ENCODE peak calls at places on chromosomes 16 and 17, in eight cellular contexts. One of them, this sample, is unnamed.

GRCh38 chr17:5929721-5930120 is 140.5 kb upstream of the WSCD1 start:
- DNase-seq in stimulated activated CD4-positive, alpha-beta T cell treated with anti-CD3 and anti-CD28 coated beads, Interleukin-2, amount 100 ng/mL, for 48 hours: no peak
- DNase-seq in naive B cell: no peak
- DNase-seq in activated CD4-positive, alpha-beta T cell treated with anti-CD3 and anti-CD28 coated beads, Interleukin-2, amount 10 ng/mL, durations not matched to agents 7 days and 5 days: no peak
- DNase-seq in HTR-8/SVneo: no peak
- DNase-seq in nucleus accumbens: no peak
- DNase-seq in neural progenitor cell: no peak
- DNase-seq in GDM1: no peak
- DNase-seq in this sample: no peak

GRCh38 chr16:3609895-3610697 is 1.3 kb downstream of the SLX4 start:
- DNase-seq in nucleus accumbens: no peak
- DNase-seq in GDM1: peak; percentile 42
- DNase-seq in HTR-8/SVneo: no peak
- DNase-seq in stimulated activated CD4-positive, alpha-beta T cell treated with anti-CD3 and anti-CD28 coated beads, Interleukin-2, amount 100 ng/mL, for 48 hours: no peak
- DNase-seq in naive B cell: no peak
- DNase-seq in activated CD4-positive, alpha-beta T cell treated with anti-CD3 and anti-CD28 coated beads, Interleukin-2, amount 10 ng/mL, durations not matched to agents 7 days and 5 days: no peak
- DNase-seq in neural progenitor cell: no peak
- DNase-seq in this sample: peak; percentile 50

GRCh38 chr16:66706506-66706880 is 9.9 kb upstream of the CMTM4 start:
- DNase-seq in GDM1: no peak
- DNase-seq in HTR-8/SVneo: no peak
- DNase-seq in nucleus accumbens: no peak
- DNase-seq in activated CD4-positive, alpha-beta T cell treated with anti-CD3 and anti-CD28 coated beads, Interleukin-2, amount 10 ng/mL, durations not matched to agents 7 days and 5 days: no peak
- DNase-seq in neural progenitor cell: no peak
- DNase-seq in stimulated activated CD4-positive, alpha-beta T cell treated with anti-CD3 and anti-CD28 coated beads, Interleukin-2, amount 100 ng/mL, for 48 hours: no peak
- DNase-seq in naive B cell: no peak
- DNase-seq in this sample: no peak

GRCh38 chr17:67779098-67779672 is 46.1 kb upstream of the BPTF start:
- DNase-seq in GDM1: no peak
- DNase-seq in activated CD4-positive, alpha-beta T cell treated with anti-CD3 and anti-CD28 coated beads, Interleukin-2, amount 10 ng/mL, durations not matched to agents 7 days and 5 days: no peak
- DNase-seq in nucleus accumbens: no peak
- DNase-seq in neural progenitor cell: peak; percentile 65
- DNase-seq in stimulated activated CD4-positive, alpha-beta T cell treated with anti-CD3 and anti-CD28 coated beads, Interleukin-2, amount 100 ng/mL, for 48 hours: peak; percentile 36
- DNase-seq in HTR-8/SVneo: peak; percentile 51
- DNase-seq in naive B cell: no peak
- DNase-seq in this sample: peak; percentile 30

GRCh38 chr16:50607970-50608557 is 59.9 kb downstream of the NKD1 start:
- DNase-seq in HTR-8/SVneo: no peak
- DNase-seq in naive B cell: no peak
- DNase-seq in neural progenitor cell: no peak
- DNase-seq in activated CD4-positive, alpha-beta T cell treated with anti-CD3 and anti-CD28 coated beads, Interleukin-2, amount 10 ng/mL, durations not matched to agents 7 days and 5 days: no peak
- DNase-seq in stimulated activated CD4-positive, alpha-beta T cell treated with anti-CD3 and anti-CD28 coated beads, Interleukin-2, amount 100 ng/mL, for 48 hours: no peak
- DNase-seq in nucleus accumbens: no peak
- DNase-seq in GDM1: no peak
- DNase-seq in this sample: no peak

GRCh38 chr16:70478912-70479341 is 24.5 kb downstream of the FCSK start:
- DNase-seq in HTR-8/SVneo: no peak
- DNase-seq in naive B cell: no peak
- DNase-seq in nucleus accumbens: no peak
- DNase-seq in GDM1: no peak
- DNase-seq in stimulated activated CD4-positive, alpha-beta T cell treated with anti-CD3 and anti-CD28 coated beads, Interleukin-2, amount 100 ng/mL, for 48 hours: no peak
- DNase-seq in activated CD4-positive, alpha-beta T cell treated with anti-CD3 and anti-CD28 coated beads, Interleukin-2, amount 10 ng/mL, durations not matched to agents 7 days and 5 days: no peak
- DNase-seq in neural progenitor cell: no peak
- DNase-seq in this sample: no peak

GRCh38 chr16:35743101-35743692 is 2283.8 kb downstream of the TP53TG3F start:
- DNase-seq in naive B cell: no peak
- DNase-seq in HTR-8/SVneo: no peak
- DNase-seq in nucleus accumbens: no peak
- DNase-seq in activated CD4-positive, alpha-beta T cell treated with anti-CD3 and anti-CD28 coated beads, Interleukin-2, amount 10 ng/mL, durations not matched to agents 7 days and 5 days: no peak
- DNase-seq in GDM1: no peak
- DNase-seq in neural progenitor cell: no peak
- DNase-seq in stimulated activated CD4-positive, alpha-beta T cell treated with anti-CD3 and anti-CD28 coated beads, Interleukin-2, amount 100 ng/mL, for 48 hours: no peak
- DNase-seq in this sample: no peak

GRCh38 chr16:77298638-77299360 is 99.6 kb downstream of the SYCE1L start:
- DNase-seq in stimulated activated CD4-positive, alpha-beta T cell treated with anti-CD3 and anti-CD28 coated beads, Interleukin-2, amount 100 ng/mL, for 48 hours: no peak
- DNase-seq in activated CD4-positive, alpha-beta T cell treated with anti-CD3 and anti-CD28 coated beads, Interleukin-2, amount 10 ng/mL, durations not matched to agents 7 days and 5 days: no peak
- DNase-seq in GDM1: no peak
- DNase-seq in neural progenitor cell: no peak
- DNase-seq in nucleus accumbens: no peak
- DNase-seq in naive B cell: no peak
- DNase-seq in HTR-8/SVneo: peak; percentile 78
- DNase-seq in this sample: no peak

GRCh38 chr16:5504028-5504758 is 406.6 kb upstream of the EEF2KMT start:
- DNase-seq in neural progenitor cell: no peak
- DNase-seq in naive B cell: no peak
- DNase-seq in HTR-8/SVneo: no peak
- DNase-seq in activated CD4-positive, alpha-beta T cell treated with anti-CD3 and anti-CD28 coated beads, Interleukin-2, amount 10 ng/mL, durations not matched to agents 7 days and 5 days: no peak
- DNase-seq in GDM1: no peak
- DNase-seq in stimulated activated CD4-positive, alpha-beta T cell treated with anti-CD3 and anti-CD28 coated beads, Interleukin-2, amount 100 ng/mL, for 48 hours: no peak
- DNase-seq in nucleus accumbens: peak; percentile 21
- DNase-seq in this sample: no peak

GRCh38 chr16:35308674-35309073 is 1849.3 kb downstream of the TP53TG3F start:
- DNase-seq in neural progenitor cell: no peak
- DNase-seq in stimulated activated CD4-positive, alpha-beta T cell treated with anti-CD3 and anti-CD28 coated beads, Interleukin-2, amount 100 ng/mL, for 48 hours: no peak
- DNase-seq in naive B cell: no peak
- DNase-seq in HTR-8/SVneo: no peak
- DNase-seq in GDM1: no peak
- DNase-seq in activated CD4-positive, alpha-beta T cell treated with anti-CD3 and anti-CD28 coated beads, Interleukin-2, amount 10 ng/mL, durations not matched to agents 7 days and 5 days: no peak
- DNase-seq in nucleus accumbens: no peak
- DNase-seq in this sample: no peak

GRCh38 chr16:76583995-76584394 is 306.8 kb downstream of the CNTNAP4 start:
- DNase-seq in neural progenitor cell: no peak
- DNase-seq in activated CD4-positive, alpha-beta T cell treated with anti-CD3 and anti-CD28 coated beads, Interleukin-2, amount 10 ng/mL, durations not matched to agents 7 days and 5 days: no peak
- DNase-seq in nucleus accumbens: no peak
- DNase-seq in naive B cell: no peak
- DNase-seq in GDM1: no peak
- DNase-seq in stimulated activated CD4-positive, alpha-beta T cell treated with anti-CD3 and anti-CD28 coated beads, Interleukin-2, amount 100 ng/mL, for 48 hours: no peak
- DNase-seq in HTR-8/SVneo: no peak
- DNase-seq in this sample: no peak

GRCh38 chr17:80941743-80942211 is 49.9 kb upstream of the CHMP6 start:
- DNase-seq in nucleus accumbens: no peak
- DNase-seq in activated CD4-positive, alpha-beta T cell treated with anti-CD3 and anti-CD28 coated beads, Interleukin-2, amount 10 ng/mL, durations not matched to agents 7 days and 5 days: no peak
- DNase-seq in neural progenitor cell: no peak
- DNase-seq in stimulated activated CD4-positive, alpha-beta T cell treated with anti-CD3 and anti-CD28 coated beads, Interleukin-2, amount 100 ng/mL, for 48 hours: no peak
- DNase-seq in HTR-8/SVneo: no peak
- DNase-seq in naive B cell: no peak
- DNase-seq in GDM1: no peak
- DNase-seq in this sample: no peak

GRCh38 chr16:23557779-23558330 is 328 bp downstream of the UBFD1 start:
- DNase-seq in naive B cell: no peak
- DNase-seq in GDM1: no peak
- DNase-seq in neural progenitor cell: no peak
- DNase-seq in activated CD4-positive, alpha-beta T cell treated with anti-CD3 and anti-CD28 coated beads, Interleukin-2, amount 10 ng/mL, durations not matched to agents 7 days and 5 days: peak; percentile 17
- DNase-seq in nucleus accumbens: no peak
- DNase-seq in HTR-8/SVneo: no peak
- DNase-seq in stimulated activated CD4-positive, alpha-beta T cell treated with anti-CD3 and anti-CD28 coated beads, Interleukin-2, amount 100 ng/mL, for 48 hours: no peak
- DNase-seq in this sample: no peak